ENCODE peak calls at places on chromosome 9, in eight cellular contexts. W is stimulated activated CD8-positive, alpha-beta memory T cell treated with anti-CD3 and anti-CD28 coated beads, Interleukin-7, amount 100 ng/mL, for 24 hours; U is NCI-H1048; M is germinal center; H is astrocyte of the spinal cord; Z is naive thymus-derived CD8-positive, alpha-beta T cell; Q is stomach; Y is SJSA1. N is an unnamed sample.

GRCh38 chr9:36802171-36802920 is 229.7 kb downstream of the MELK start:
- DNase-seq in Q (no peak), W (no peak), U (no peak), M (no peak), H (peak), Z (no peak), Y (peak), N (no peak)

GRCh38 chr9:4061717-4062116 is 238.2 kb downstream of the GLIS3 start:
- DNase-seq in U (no peak), Y (no peak), M (no peak), H (no peak), Z (no peak), W (no peak), Q (no peak), N (no peak)

GRCh38 chr9:31740705-31741104 is 643.7 kb upstream of the ACO1 start:
- DNase-seq in Y (no peak), Z (no peak), U (no peak), Q (no peak), W (no peak), M (no peak), H (no peak), N (no peak)

GRCh38 chr9:123281659-123282342 is 13.4 kb upstream of the STRBP start:
- DNase-seq in M (no peak), W (no peak), U (no peak), Z (no peak), H (no peak), Q (no peak), Y (no peak), N (no peak)

GRCh38 chr9:79470957-79471356 is 100.8 kb upstream of the TLE4 start:
- DNase-seq in H (no peak), Q (no peak), U (no peak), M (no peak), W (no peak), Y (no peak), Z (no peak), N (no peak)

GRCh38 chr9:125074976-125075375 is 68.4 kb downstream of the SCAI start:
- DNase-seq in Y (peak), Q (no peak), H (peak), M (no peak), Z (no peak), U (no peak), W (no peak), N (no peak)

GRCh38 chr9:2621678-2622360 is at the start of gene VLDLR:
- DNase-seq in H (peak), W (no peak), Q (peak), Y (no peak), Z (no peak), M (peak), U (peak), N (no peak)

GRCh38 chr9:14768561-14769234 is 46.2 kb upstream of the CER1 start:
- DNase-seq in H (peak), W (no peak), Z (peak), U (peak), M (peak), Y (peak), Q (no peak), N (no peak)

GRCh38 chr9:112921549-112921948 is 30.9 kb upstream of the SLC46A2 start:
- DNase-seq in W (no peak), H (peak), Q (no peak), Y (no peak), U (no peak), M (peak), Z (no peak), N (no peak)

GRCh38 chr9:35645736-35646582 is 4.8 kb downstream of the SIT1 start:
- DNase-seq in U (no peak), W (no peak), Y (no peak), M (peak), H (peak), Z (peak), Q (peak), N (no peak)

GRCh38 chr9:36772449-36773370 is 200.0 kb downstream of the MELK start:
- DNase-seq in Z (no peak), M (no peak), W (no peak), U (no peak), Y (no peak), Q (no peak), H (peak), N (no peak)

GRCh38 chr9:93669116-93669957 is 93.0 kb downstream of the PHF2 start:
- DNase-seq in M (no peak), U (no peak), Q (peak), W (no peak), Y (no peak), H (no peak), Z (no peak), N (peak)

N was measured in effector CD4-positive, alpha-beta T cell.